ENCODE peak calls at places on chromosomes 16 and 17, in eight cellular contexts. One of them, this sample, is unnamed.

GRCh38 chr17:55540414-55541091 is 29.3 kb upstream of the SMIM36 start:
- DNase-seq in psoas muscle: no peak
- DNase-seq in GM13976: no peak
- DNase-seq in CD4-positive, alpha-beta T cell: no peak
- DNase-seq in bronchial epithelial cell: peak; percentile 77
- DNase-seq in AG04450: no peak
- DNase-seq in uterus: no peak
- DNase-seq in adrenal gland: no peak
- DNase-seq in this sample: no peak

GRCh38 chr17:15255713-15256454 is 9.2 kb downstream of the PMP22 start:
- DNase-seq in uterus: peak; percentile 46
- DNase-seq in psoas muscle: peak; percentile 83
- DNase-seq in CD4-positive, alpha-beta T cell: no peak
- DNase-seq in GM13976: no peak
- DNase-seq in adrenal gland: no peak
- DNase-seq in AG04450: no peak
- DNase-seq in bronchial epithelial cell: no peak
- DNase-seq in this sample: no peak

GRCh38 chr16:49600976-49601375 is 227.4 kb downstream of the C16orf78 start:
- DNase-seq in psoas muscle: no peak
- DNase-seq in GM13976: no peak
- DNase-seq in uterus: no peak
- DNase-seq in AG04450: no peak
- DNase-seq in adrenal gland: no peak
- DNase-seq in bronchial epithelial cell: no peak
- DNase-seq in CD4-positive, alpha-beta T cell: no peak
- DNase-seq in this sample: no peak

GRCh38 chr17:62778990-62779681 is 29.0 kb downstream of the MARCHF10 start:
- DNase-seq in uterus: peak; percentile 59
- DNase-seq in AG04450: peak; percentile 91
- DNase-seq in CD4-positive, alpha-beta T cell: no peak
- DNase-seq in adrenal gland: no peak
- DNase-seq in bronchial epithelial cell: peak; percentile 99
- DNase-seq in GM13976: no peak
- DNase-seq in psoas muscle: no peak
- DNase-seq in this sample: peak; percentile 82

GRCh38 chr17:82317394-82318168 is at the start of gene CD7:
- DNase-seq in psoas muscle: no peak
- DNase-seq in CD4-positive, alpha-beta T cell: peak; percentile 69
- DNase-seq in AG04450: no peak
- DNase-seq in adrenal gland: no peak
- DNase-seq in uterus: no peak
- DNase-seq in bronchial epithelial cell: no peak
- DNase-seq in GM13976: no peak
- DNase-seq in this sample: no peak

GRCh38 chr17:62965149-62965648 is 836 bp upstream of the TANC2 start:
- DNase-seq in GM13976: no peak
- DNase-seq in psoas muscle: no peak
- DNase-seq in AG04450: no peak
- DNase-seq in bronchial epithelial cell: no peak
- DNase-seq in adrenal gland: no peak
- DNase-seq in CD4-positive, alpha-beta T cell: no peak
- DNase-seq in uterus: no peak
- DNase-seq in this sample: no peak

GRCh38 chr16:9094008-9094846 is 2.8 kb downstream of the HAPSTR1 start:
- DNase-seq in psoas muscle: no peak
- DNase-seq in GM13976: no peak
- DNase-seq in bronchial epithelial cell: no peak
- DNase-seq in AG04450: no peak
- DNase-seq in uterus: no peak
- DNase-seq in CD4-positive, alpha-beta T cell: no peak
- DNase-seq in adrenal gland: no peak
- DNase-seq in this sample: no peak

GRCh38 chr17:8152112-8152775 is at the start of gene PER1:
- DNase-seq in psoas muscle: peak; percentile 99
- DNase-seq in CD4-positive, alpha-beta T cell: peak; percentile 76
- DNase-seq in uterus: peak; percentile 98
- DNase-seq in adrenal gland: peak; percentile 99
- DNase-seq in bronchial epithelial cell: peak; percentile 92
- DNase-seq in AG04450: peak; percentile 78
- DNase-seq in GM13976: peak; percentile 93
- DNase-seq in this sample: peak; percentile 89

DNA sequence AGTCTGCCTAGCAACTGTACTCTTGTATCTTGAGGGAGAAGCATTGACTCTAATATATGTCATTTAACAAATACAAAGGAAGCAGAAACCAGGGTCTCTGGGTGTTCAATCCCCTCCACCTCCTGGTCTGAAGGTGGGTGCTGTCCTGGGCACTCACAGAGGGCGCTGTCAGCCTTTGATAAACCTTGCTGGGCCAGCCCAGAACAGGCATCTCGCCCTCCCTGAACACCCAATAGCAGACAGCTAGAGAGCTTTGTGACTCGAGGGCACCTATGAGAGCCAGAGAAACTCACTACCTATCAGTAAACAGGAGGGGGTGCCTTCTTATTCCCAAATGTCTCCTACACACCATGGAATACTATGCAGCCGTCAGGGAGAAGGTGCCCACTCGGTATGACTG is 6.4 kb upstream of the PIPOX start:
- DNase-seq in AG04450: no peak
- DNase-seq in adrenal gland: no peak
- DNase-seq in bronchial epithelial cell: no peak
- DNase-seq in psoas muscle: no peak
- DNase-seq in CD4-positive, alpha-beta T cell: no peak
- DNase-seq in GM13976: no peak
- DNase-seq in uterus: no peak
- DNase-seq in this sample: no peak
- TF ChIP-seq CTCF in AG04450: no peak
- TF ChIP-seq CTCF in adrenal gland: no peak
- TF ChIP-seq CTCF in bronchial epithelial cell: no peak
- TF ChIP-seq CTCF in psoas muscle: no peak
- TF ChIP-seq CTCF in CD4-positive, alpha-beta T cell: no peak
- TF ChIP-seq CTCF in GM13976: no peak
- TF ChIP-seq CTCF in uterus: no peak
- TF ChIP-seq CTCF in this sample: no peak

GRCh38 chr16:28265822-28266221 is 26.5 kb upstream of the SBK1 start:
- DNase-seq in adrenal gland: no peak
- DNase-seq in uterus: no peak
- DNase-seq in bronchial epithelial cell: no peak
- DNase-seq in psoas muscle: no peak
- DNase-seq in AG04450: no peak
- DNase-seq in GM13976: no peak
- DNase-seq in CD4-positive, alpha-beta T cell: no peak
- DNase-seq in this sample: no peak
- TF ChIP-seq CTCF in adrenal gland: no peak
- TF ChIP-seq CTCF in uterus: no peak
- TF ChIP-seq CTCF in bronchial epithelial cell: no peak
- TF ChIP-seq CTCF in psoas muscle: no peak
- TF ChIP-seq CTCF in AG04450: no peak
- TF ChIP-seq CTCF in GM13976: no peak
- TF ChIP-seq CTCF in CD4-positive, alpha-beta T cell: no peak
- TF ChIP-seq CTCF in this sample: no peak

DNA sequence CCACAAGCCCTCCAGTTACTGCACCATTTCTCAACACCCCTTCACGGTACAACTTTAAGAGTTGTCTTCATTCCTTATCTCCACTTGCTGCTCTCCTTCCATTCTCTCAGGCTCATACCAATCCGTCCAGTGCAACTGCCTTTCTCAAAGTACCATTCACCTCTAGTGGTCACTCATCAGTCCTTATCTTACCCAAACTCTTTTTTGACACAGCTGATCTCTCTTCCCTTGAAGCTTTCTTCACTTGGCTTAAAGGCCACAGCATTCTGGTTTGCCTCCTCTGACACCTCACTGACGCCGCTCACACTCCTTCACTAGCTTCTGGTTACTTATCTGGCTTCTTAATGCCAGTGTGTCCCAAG is 24.9 kb downstream of the UBE2G1 start:
- DNase-seq in bronchial epithelial cell: no peak
- DNase-seq in GM13976: no peak
- DNase-seq in uterus: no peak
- DNase-seq in AG04450: no peak
- DNase-seq in CD4-positive, alpha-beta T cell: no peak
- DNase-seq in adrenal gland: no peak
- DNase-seq in psoas muscle: no peak
- DNase-seq in this sample: no peak
- TF ChIP-seq CTCF in bronchial epithelial cell: no peak
- TF ChIP-seq CTCF in GM13976: no peak
- TF ChIP-seq CTCF in uterus: no peak
- TF ChIP-seq CTCF in AG04450: no peak
- TF ChIP-seq CTCF in CD4-positive, alpha-beta T cell: no peak
- TF ChIP-seq CTCF in adrenal gland: no peak
- TF ChIP-seq CTCF in psoas muscle: no peak
- TF ChIP-seq CTCF in this sample: no peak

GRCh38 chr16:83458612-83459011 is 349.2 kb upstream of the HSBP1 start:
- DNase-seq in adrenal gland: no peak
- DNase-seq in bronchial epithelial cell: peak; percentile 65
- DNase-seq in GM13976: peak; percentile 44
- DNase-seq in psoas muscle: no peak
- DNase-seq in AG04450: no peak
- DNase-seq in CD4-positive, alpha-beta T cell: no peak
- DNase-seq in uterus: no peak
- DNase-seq in this sample: no peak
- TF ChIP-seq CTCF in adrenal gland: no peak
- TF ChIP-seq CTCF in bronchial epithelial cell: no peak
- TF ChIP-seq CTCF in GM13976: no peak
- TF ChIP-seq CTCF in psoas muscle: no peak
- TF ChIP-seq CTCF in AG04450: no peak
- TF ChIP-seq CTCF in CD4-positive, alpha-beta T cell: no peak
- TF ChIP-seq CTCF in uterus: no peak
- TF ChIP-seq CTCF in this sample: no peak

GRCh38 chr16:425082-425718 is at the start of gene RAB11FIP3:
- DNase-seq in AG04450: no peak
- DNase-seq in psoas muscle: peak; percentile 90
- DNase-seq in bronchial epithelial cell: peak; percentile 37
- DNase-seq in adrenal gland: peak; percentile 79
- DNase-seq in GM13976: peak; percentile 97
- DNase-seq in CD4-positive, alpha-beta T cell: peak; percentile 77
- DNase-seq in uterus: peak; percentile 84
- DNase-seq in this sample: peak; percentile 31
- TF ChIP-seq CTCF in AG04450: peak; percentile 20
- TF ChIP-seq CTCF in psoas muscle: peak; percentile 26
- TF ChIP-seq CTCF in bronchial epithelial cell: peak; percentile 46
- TF ChIP-seq CTCF in adrenal gland: no peak
- TF ChIP-seq CTCF in GM13976: peak; percentile 31
- TF ChIP-seq CTCF in CD4-positive, alpha-beta T cell: peak; percentile 21
- TF ChIP-seq CTCF in uterus: peak; percentile 32
- TF ChIP-seq CTCF in this sample: peak; percentile 12

GRCh38 chr16:16176328-16176727 is 47.0 kb downstream of the ABCC6 start:
- DNase-seq in adrenal gland: no peak
- DNase-seq in AG04450: no peak
- DNase-seq in CD4-positive, alpha-beta T cell: no peak
- DNase-seq in GM13976: no peak
- DNase-seq in uterus: no peak
- DNase-seq in psoas muscle: no peak
- DNase-seq in bronchial epithelial cell: no peak
- DNase-seq in this sample: no peak
- TF ChIP-seq CTCF in adrenal gland: no peak
- TF ChIP-seq CTCF in AG04450: no peak
- TF ChIP-seq CTCF in CD4-positive, alpha-beta T cell: no peak
- TF ChIP-seq CTCF in GM13976: no peak
- TF ChIP-seq CTCF in uterus: no peak
- TF ChIP-seq CTCF in psoas muscle: no peak
- TF ChIP-seq CTCF in bronchial epithelial cell: no peak
- TF ChIP-seq CTCF in this sample: no peak